ENCODE peak calls at places on chromosomes 11 and 22, in four cellular contexts. I is endothelial cell of umbilical vein, B is right lobe of liver, S is breast epithelium. Q is an unnamed sample.

GRCh38 chr11:32088117-32088941 is 2.5 kb upstream of the RCN1 start:
- DNase-seq in I (peak), B (peak), S (no peak), Q (peak)

GRCh38 chr11:19430346-19431058 is 189.8 kb upstream of the E2F8 start:
- DNase-seq in I (no peak), B (no peak), S (no peak), Q (no peak)

GRCh38 chr11:88051386-88051785 is 123.9 kb downstream of the RAB38 start:
- DNase-seq in I (peak), B (no peak), S (no peak), Q (peak)

GRCh38 chr11:112590778-112591177 is 330.1 kb upstream of the PLET1 start:
- DNase-seq in I (no peak), B (no peak), S (no peak), Q (peak)

GRCh38 chr11:122559734-122560382 is 95.7 kb upstream of the UBASH3B start:
- DNase-seq in I (no peak), B (no peak), S (no peak), Q (no peak)

GRCh38 chr11:4991066-4991465 is 3.6 kb upstream of the OR51L1 start:
- DNase-seq in I (no peak), B (no peak), S (no peak), Q (no peak)

GRCh38 chr11:128523616-128524015 is 63.7 kb downstream of the ETS1 start:
- DNase-seq in I (no peak), B (no peak), S (no peak), Q (no peak)

GRCh38 chr11:128909438-128910125 is 18.4 kb downstream of the KCNJ5 start:
- DNase-seq in I (peak), B (no peak), S (peak), Q (no peak)

GRCh38 chr11:90661233-90661632 is 438.4 kb upstream of the CHORDC1 start:
- DNase-seq in I (no peak), B (no peak), S (no peak), Q (no peak)

GRCh38 chr11:8531312-8531711 is 62.7 kb downstream of the STK33 start:
- DNase-seq in I (no peak), B (no peak), S (no peak), Q (no peak)

GRCh38 chr11:33857924-33858323 is 34.0 kb downstream of the LMO2 start:
- DNase-seq in I (peak), B (peak), S (peak), Q (peak)

GRCh38 chr11:1829039-1829820 is 5.6 kb upstream of the SYT8 start:
- DNase-seq in I (no peak), B (peak), S (peak), Q (peak)

GRCh38 chr11:76830639-76831312 is 29.9 kb upstream of the ACER3 start:
- DNase-seq in I (peak), B (no peak), S (no peak), Q (peak)

GRCh38 chr11:63906585-63906984 is 10.4 kb downstream of the RCOR2 start:
- DNase-seq in I (no peak), B (no peak), S (no peak), Q (no peak)

GRCh38 chr11:35511666-35512065 is 13.8 kb downstream of the PAMR1 start:
- DNase-seq in I (no peak), B (no peak), S (no peak), Q (peak)

GRCh38 chr11:106391771-106392412 is 314.4 kb downstream of the AASDHPPT start:
- DNase-seq in I (peak), B (no peak), S (no peak), Q (peak)

GRCh38 chr11:117903505-117904382 is 25.5 kb downstream of the TMPRSS13 start:
- DNase-seq in I (no peak), B (no peak), S (no peak), Q (no peak)

GRCh38 chr22:39814899-39815298 is 78.7 kb downstream of the ENTHD1 start:
- DNase-seq in I (no peak), B (no peak), S (no peak), Q (no peak)

GRCh38 chr22:35524966-35525686 is 15.5 kb upstream of the RASD2 start:
- DNase-seq in I (no peak), B (no peak), S (no peak), Q (no peak)

GRCh38 chr11:134363592-134363991 is 31.8 kb downstream of the GLB1L2 start:
- DNase-seq in I (no peak), B (no peak), S (no peak), Q (no peak)

GRCh38 chr11:57428643-57429042 is 1.7 kb upstream of the SLC43A3 start:
- DNase-seq in I (no peak), B (no peak), S (no peak), Q (no peak)

GRCh38 chr22:20216863-20217499 is 51.1 kb downstream of the RTN4R start:
- DNase-seq in I (no peak), B (no peak), S (no peak), Q (no peak)

GRCh38 chr22:42192547-42192946 is 61.9 kb upstream of the CYP2D6 start:
- DNase-seq in I (no peak), B (no peak), S (no peak), Q (no peak)

GRCh38 chr22:21876486-21877176 is 9.2 kb upstream of the MAPK1 start:
- DNase-seq in I (peak), B (no peak), S (no peak), Q (peak)

GRCh38 chr22:26008587-26008986 is 160.7 kb upstream of the SEZ6L start:
- DNase-seq in I (no peak), B (no peak), S (no peak), Q (no peak)

GRCh38 chr11:65435330-65435931 is 12.8 kb downstream of the NEAT1 start:
- DNase-seq in I (no peak), B (peak), S (peak), Q (no peak)

GRCh38 chr11:73795925-73796632 is 8.4 kb downstream of the MRPL48 start:
- DNase-seq in I (no peak), B (no peak), S (no peak), Q (no peak)

GRCh38 chr11:123184531-123184930 is 10.5 kb downstream of the CLMP start:
- DNase-seq in I (no peak), B (no peak), S (no peak), Q (no peak)

GRCh38 chr11:125423247-125423849 is 72.7 kb downstream of the FEZ1 start:
- DNase-seq in I (no peak), B (no peak), S (no peak), Q (no peak)

GRCh38 chr22:19776433-19777031 is 16.0 kb downstream of the TBX1 start:
- DNase-seq in I (no peak), B (peak), S (no peak), Q (no peak)

GRCh38 chr11:84316866-84317560 is 1030.8 kb upstream of the CCDC90B start:
- DNase-seq in I (no peak), B (no peak), S (no peak), Q (peak)
- H3K4me3 ChIP-seq in I (no peak), B (no peak), S (peak), Q (no peak)

GRCh38 chr11:40295466-40295865 is 1164.0 kb downstream of the LRRC4C start:
- DNase-seq in I (no peak), B (no peak), S (no peak), Q (no peak)

GRCh38 chr11:40291304-40292100 is 1168.0 kb downstream of the LRRC4C start:
- DNase-seq in I (no peak), B (no peak), S (no peak), Q (no peak)

GRCh38 chr11:40292636-40293585 is 1166.5 kb downstream of the LRRC4C start:
- DNase-seq in I (no peak), B (no peak), S (no peak), Q (no peak)

GRCh38 chr11:40293655-40294342 is 1165.7 kb downstream of the LRRC4C start:
- DNase-seq in I (peak), B (peak), S (peak), Q (peak)

GRCh38 chr11:40294343-40294723 is 1165.1 kb downstream of the LRRC4C start:
- DNase-seq in I (no peak), B (no peak), S (no peak), Q (no peak)
- TF ChIP-seq CTCF in I (no peak), B (no peak), S (no peak), Q (no peak)

GRCh38 chr11:114302663-114303062 is 6.5 kb downstream of the NNMT start:
- DNase-seq in I (no peak), B (no peak), S (no peak), Q (no peak)
- H3K4me3 ChIP-seq in I (no peak), B (no peak), S (peak), Q (no peak)

GRCh38 chr22:37334859-37335818 is 52.8 kb downstream of the CYTH4 start:
- DNase-seq in I (no peak), B (no peak), S (no peak), Q (no peak)
- TF ChIP-seq CTCF in I (no peak), B (no peak), S (no peak), Q (no peak)

GRCh38 chr22:45629469-45630089 is 42.1 kb upstream of the ATXN10 start:
- DNase-seq in I (no peak), B (no peak), S (no peak), Q (no peak)

GRCh38 chr22:45630436-45630835 is 41.2 kb upstream of the ATXN10 start:
- DNase-seq in I (no peak), B (no peak), S (no peak), Q (no peak)

GRCh38 chr22:45631839-45632238 is 39.8 kb upstream of the ATXN10 start:
- DNase-seq in I (no peak), B (no peak), S (no peak), Q (no peak)

GRCh38 chr22:45631140-45631539 is 40.5 kb upstream of the ATXN10 start:
- DNase-seq in I (no peak), B (no peak), S (no peak), Q (no peak)

GRCh38 chr22:45632791-45633515 is 38.7 kb upstream of the ATXN10 start:
- DNase-seq in I (peak), B (no peak), S (no peak), Q (no peak)
- H3K4me3 ChIP-seq in I (no peak), B (no peak), S (no peak), Q (no peak)

GRCh38 chr22:23857606-23858483 is at the start of gene SLC2A11:
- DNase-seq in I (peak), B (peak), S (peak), Q (peak)
- TF ChIP-seq CTCF in I (no peak), B (peak), S (peak), Q (peak)

GRCh38 chr11:108037636-108038035 is 28.9 kb downstream of the CUL5 start:
- DNase-seq in I (no peak), B (no peak), S (no peak), Q (no peak)

GRCh38 chr11:108034952-108035351 is 26.3 kb downstream of the CUL5 start:
- DNase-seq in I (no peak), B (no peak), S (no peak), Q (no peak)

GRCh38 chr11:108034034-108034433 is 25.3 kb downstream of the CUL5 start:
- DNase-seq in I (no peak), B (no peak), S (no peak), Q (no peak)

GRCh38 chr11:108037211-108037610 is 28.5 kb downstream of the CUL5 start:
- DNase-seq in I (no peak), B (no peak), S (no peak), Q (no peak)

DNA sequence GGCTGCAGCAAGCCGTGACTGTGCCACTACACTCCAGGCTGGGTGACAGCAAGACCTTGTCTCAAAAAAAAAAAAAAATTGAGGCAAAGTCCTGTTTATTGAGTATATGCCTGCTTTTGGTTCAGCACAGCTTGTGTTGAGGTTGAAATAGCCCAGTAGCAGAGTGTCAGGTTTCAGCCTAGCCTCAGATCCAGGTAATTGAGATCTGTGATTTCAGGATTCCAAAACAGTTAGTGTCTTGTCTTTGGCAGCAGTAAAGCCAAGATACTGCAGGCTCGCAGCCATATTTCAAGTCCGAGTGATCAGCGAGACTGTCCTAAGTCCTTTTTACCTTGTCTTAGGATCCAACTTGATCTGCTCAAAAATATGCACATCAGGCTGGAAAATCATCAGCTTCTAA is 27.0 kb downstream of the CUL5 start:
- DNase-seq in I (no peak), B (no peak), S (no peak), Q (no peak)
- H3K4me3 ChIP-seq in I (no peak), B (no peak), S (no peak), Q (no peak)

GRCh38 chr11:113774174-113774503 is 647 bp upstream of the ZW10 start:
- DNase-seq in I (no peak), B (no peak), S (no peak), Q (no peak)
- TF ChIP-seq CTCF in I (no peak), B (no peak), S (peak), Q (no peak)

DNA sequence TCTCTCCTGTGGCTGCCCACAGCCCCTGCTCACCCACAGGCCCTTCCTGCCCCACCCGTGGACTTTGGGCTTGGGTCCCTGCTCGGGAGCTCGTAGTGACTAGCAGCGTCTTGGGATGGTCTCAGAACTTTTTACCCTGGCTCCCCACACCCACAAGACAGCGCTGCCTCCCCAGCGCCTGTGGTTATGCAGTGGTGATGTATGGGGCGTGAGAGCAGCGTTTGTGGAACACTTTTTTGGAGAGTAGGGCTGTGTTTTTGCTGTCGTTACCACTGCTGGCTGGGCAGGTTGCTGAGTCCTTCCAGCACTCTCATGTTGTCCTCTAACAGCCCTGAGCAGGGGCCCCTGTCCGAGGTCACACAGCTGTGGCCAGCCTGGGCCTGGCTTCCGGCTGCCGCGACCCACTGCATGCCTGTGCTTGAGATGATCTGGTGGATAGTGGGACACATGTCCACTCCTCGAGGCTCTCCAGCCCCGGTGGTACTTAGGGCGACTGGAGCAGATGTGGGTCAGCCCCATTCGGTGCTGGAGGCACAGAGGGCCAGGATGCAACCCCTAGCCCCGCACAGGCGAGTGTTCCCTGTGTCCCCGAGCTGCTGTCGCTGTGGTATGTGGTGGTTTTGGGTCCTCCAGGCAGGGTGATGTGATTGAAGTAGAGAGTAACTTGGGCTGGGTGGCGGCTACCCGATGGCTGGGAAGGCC is 7.1 kb upstream of the GRAMD4 start:
- DNase-seq in I (peak), B (no peak), S (no peak), Q (no peak)
- H3K4me3 ChIP-seq in I (no peak), B (no peak), S (no peak), Q (no peak)

Q was measured in AG09309.